ENCODE peak calls at places on chromosomes 5 and 9, in five cellular contexts. N is A549, I is AG09309, G is mucosa of descending colon, R is PC-9. X is an unnamed sample.

GRCh38 chr9:107749787-107750444 is 260.3 kb upstream of the KLF4 start:
- DNase-seq in R (peak), I (peak), N (peak), G (peak), X (peak)

GRCh38 chr5:16229357-16229940 is 49.9 kb upstream of the MARCHF11 start:
- DNase-seq in R (no peak), I (no peak), N (no peak), G (no peak), X (no peak)

GRCh38 chr9:4579011-4579410 is 83.1 kb upstream of the PLPP6 start:
- DNase-seq in N (no peak), I (no peak), R (no peak), G (no peak), X (no peak)

GRCh38 chr9:73037613-73038012 is 84.8 kb upstream of the ALDH1A1 start:
- DNase-seq in I (no peak), R (peak), N (peak), G (no peak), X (no peak)

GRCh38 chr9:93261735-93262523 is 78.0 kb downstream of the WNK2 start:
- DNase-seq in G (no peak), R (no peak), N (no peak), I (no peak), X (no peak)

GRCh38 chr9:133202688-133203453 is 6.2 kb downstream of the OBP2B start:
- DNase-seq in R (no peak), N (no peak), G (no peak), I (no peak), X (no peak)

GRCh38 chr5:76165961-76166360 is 82.8 kb downstream of the SV2C start:
- DNase-seq in G (no peak), I (no peak), R (no peak), N (no peak), X (peak)

GRCh38 chr5:61817472-61818326 is 485.6 kb downstream of the ZSWIM6 start:
- DNase-seq in R (peak), I (peak), G (peak), N (peak), X (peak)

GRCh38 chr5:4518924-4519660 is 621.0 kb upstream of the ADAMTS16 start:
- DNase-seq in G (no peak), I (no peak), N (no peak), R (no peak), X (no peak)

GRCh38 chr9:128771745-128772519 is at the start of gene ZER1:
- DNase-seq in R (peak), N (peak), I (peak), G (peak), X (no peak)

GRCh38 chr5:54514269-54514668 is 3.3 kb upstream of the SNX18 start:
- DNase-seq in I (no peak), N (peak), R (no peak), G (no peak), X (no peak)

GRCh38 chr5:10288600-10289213 is 19.0 kb downstream of the CMBL start:
- DNase-seq in G (peak), N (no peak), I (no peak), R (peak), X (no peak)

GRCh38 chr9:126499005-126499910 is 114.5 kb upstream of the LMX1B start:
- DNase-seq in N (peak), R (peak), I (no peak), G (peak), X (no peak)

GRCh38 chr9:104068546-104068945 is 25.6 kb upstream of the SMC2 start:
- DNase-seq in I (no peak), N (peak), G (no peak), R (no peak), X (no peak)

GRCh38 chr9:4678679-4679267 is 596 bp upstream of the CDC37L1 start:
- DNase-seq in N (peak), I (no peak), G (no peak), R (no peak), X (no peak)

GRCh38 chr5:120152472-120152871 is 311.6 kb upstream of the PRR16 start:
- DNase-seq in N (peak), R (no peak), G (no peak), I (peak), X (peak)

GRCh38 chr5:157193699-157194424 is 13.2 kb downstream of the ITK start:
- DNase-seq in I (no peak), R (no peak), G (no peak), N (no peak), X (no peak)

GRCh38 chr5:175447571-175447970 is 3.6 kb upstream of the DRD1 start:
- DNase-seq in I (no peak), R (no peak), G (no peak), N (no peak), X (no peak)

GRCh38 chr5:122035913-122036312 is 42.1 kb downstream of the LOX start:
- DNase-seq in R (no peak), G (no peak), I (no peak), N (no peak), X (no peak)

GRCh38 chr5:34957857-34958690 is 28.7 kb downstream of the DNAJC21 start:
- DNase-seq in N (peak), I (no peak), G (peak), R (no peak), X (no peak)

GRCh38 chr9:106467113-106467846 is 395.7 kb upstream of the ZNF462 start:
- DNase-seq in I (no peak), N (no peak), R (no peak), G (no peak), X (no peak)

GRCh38 chr9:81661339-81661738 is 28.0 kb downstream of the TLE1 start:
- DNase-seq in N (no peak), G (peak), R (no peak), I (no peak), X (no peak)

GRCh38 chr9:118108971-118109370 is 404.8 kb downstream of the TLR4 start:
- DNase-seq in G (no peak), R (no peak), I (no peak), N (no peak), X (no peak)

GRCh38 chr5:148966348-148966747 is 96.5 kb downstream of the SH3TC2 start:
- DNase-seq in N (no peak), G (no peak), R (no peak), I (no peak), X (no peak)

GRCh38 chr5:53249529-53249928 is 140.0 kb upstream of the MOCS2 start:
- DNase-seq in G (peak), N (peak), R (peak), I (peak), X (peak)

GRCh38 chr5:109713453-109713852 is 23.7 kb downstream of the MAN2A1 start:
- DNase-seq in G (no peak), N (no peak), I (no peak), R (no peak), X (no peak)
- H3K4me3 ChIP-seq in G (no peak), N (no peak), I (no peak), R (no peak), X (no peak)

GRCh38 chr5:95628933-95629332 is 9.0 kb downstream of the GPR150 start:
- DNase-seq in R (no peak), G (no peak), N (no peak), I (no peak), X (no peak)
- TF ChIP-seq CTCF in R (no peak), G (no peak), N (no peak), I (no peak), X (no peak)

DNA sequence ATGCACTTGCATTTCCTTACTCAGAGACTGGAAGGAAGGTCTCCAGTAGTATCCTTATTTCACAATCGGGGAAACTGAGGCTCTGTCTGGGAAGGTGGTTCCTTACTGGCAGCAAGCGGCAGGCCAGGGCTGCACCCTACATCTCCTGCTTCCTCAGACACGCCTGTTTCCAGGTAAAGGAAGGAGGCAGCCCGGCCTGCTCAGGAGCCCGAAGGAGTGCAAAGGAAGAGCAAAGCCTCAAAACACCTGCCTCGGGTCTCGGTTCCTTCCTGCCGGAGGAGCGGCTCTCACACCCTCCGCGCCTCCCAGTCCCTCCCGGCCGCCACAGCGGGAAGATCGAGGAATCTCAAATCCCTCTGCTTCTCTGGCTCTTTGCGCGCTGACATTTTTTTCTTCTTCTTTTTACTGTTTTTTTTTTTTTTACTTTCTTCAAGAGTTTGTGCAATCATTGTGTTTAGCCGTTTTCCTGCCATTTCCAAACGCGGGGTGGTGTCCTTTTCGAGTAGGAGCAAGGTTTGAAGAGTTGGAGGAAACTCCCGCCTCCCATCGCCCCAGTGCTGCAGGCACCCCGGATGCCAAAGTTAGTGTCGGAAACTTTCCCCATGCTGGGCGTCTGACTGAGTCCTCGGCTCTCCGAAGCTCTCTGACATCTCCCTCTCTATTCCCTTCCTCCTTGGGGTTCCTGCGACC is 1.0 kb downstream of the GGTA1 start:
- DNase-seq in G (peak), R (peak), N (peak), I (no peak), X (no peak)
- H3K4me3 ChIP-seq in G (no peak), R (peak), N (peak), I (peak), X (peak)

DNA sequence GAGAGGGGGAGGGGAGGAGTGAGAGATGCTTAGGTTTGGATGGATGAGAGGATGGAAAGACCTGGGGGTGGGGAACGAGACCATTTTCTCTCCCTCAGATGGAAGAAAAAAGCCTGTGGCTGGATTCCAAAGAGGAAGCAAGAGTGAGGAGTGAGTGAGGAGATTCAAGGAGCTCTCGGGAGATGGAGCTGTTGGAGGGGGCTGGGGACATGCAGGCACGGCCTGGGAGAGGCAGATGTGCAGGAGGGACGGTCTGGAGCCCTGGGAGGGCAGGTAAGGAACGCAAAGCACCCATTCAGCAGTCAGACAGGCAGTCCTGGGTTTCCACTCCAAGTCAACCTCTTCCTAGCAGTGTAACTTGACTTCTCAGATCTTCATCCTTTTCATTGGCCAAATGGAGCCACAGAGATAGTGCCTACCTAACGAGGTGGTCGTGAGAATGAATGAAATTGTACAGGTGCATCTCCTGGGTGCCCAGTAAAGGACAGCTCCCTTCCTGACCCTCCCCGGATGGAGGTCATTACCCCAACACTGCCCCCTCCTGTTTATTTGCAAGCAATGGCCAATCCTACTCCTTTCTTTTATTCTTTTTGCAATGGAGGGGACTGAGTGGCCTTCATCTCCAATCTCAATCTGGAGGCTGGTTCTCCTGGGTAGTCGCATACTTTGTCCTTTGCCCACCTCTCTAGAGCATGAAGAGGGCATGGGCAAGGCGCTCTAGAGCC is 52.2 kb downstream of the PCDH1 start:
- DNase-seq in N (peak), G (no peak), R (no peak), I (no peak), X (no peak)
- TF ChIP-seq CTCF in N (peak), G (no peak), R (peak), I (peak), X (no peak)

GRCh38 chr5:113050606-113051391 is 74.2 kb downstream of the DCP2 start:
- DNase-seq in R (no peak), N (no peak), I (peak), G (no peak), X (no peak)

GRCh38 chr5:113052041-113052795 is 75.6 kb downstream of the DCP2 start:
- DNase-seq in N (no peak), R (no peak), G (no peak), I (no peak), X (no peak)

GRCh38 chr5:113047733-113048652 is 71.4 kb downstream of the DCP2 start:
- DNase-seq in N (no peak), R (peak), I (no peak), G (peak), X (no peak)

GRCh38 chr5:113047234-113047633 is 70.6 kb downstream of the DCP2 start:
- DNase-seq in N (peak), I (no peak), R (peak), G (no peak), X (no peak)

GRCh38 chr5:113048931-113049330 is 72.3 kb downstream of the DCP2 start:
- DNase-seq in R (no peak), N (no peak), I (no peak), G (no peak), X (no peak)
- H3K4me3 ChIP-seq in R (no peak), N (no peak), I (no peak), G (no peak), X (no peak)

X was measured in AG04449.